ENCODE peak calls at places on chromosomes 7 and 10, in ten cellular contexts. D is activated B cell treated with CpG ODN at 0.5 μM for 24 hours; P is HFFc6; F is GM13976; H is NCI-H748 treated with DMSO at 0.1 percent for 48 hours; G is effector CD4-positive, alpha-beta T cell; O is astrocyte of the spinal cord; X is nephron progenitor cell; W is A549; C is stimulated activated CD4-positive, alpha-beta T cell treated with anti-CD3 and anti-CD28 coated beads, Interleukin-1b, Interleukin-23, amount 100 ng/mL, for 24 hours. L is an unnamed sample.

GRCh38 chr10:11434323-11434722 is 177.1 kb downstream of the USP6NL start:
- DNase-seq in D (no peak), P (no peak), F (peak; percentile 76), H (no peak), G (no peak), O (no peak), X (no peak), W (peak; percentile 38), C (no peak), L (no peak)

GRCh38 chr10:15069230-15069629 is 19.3 kb downstream of the ACBD7 start:
- DNase-seq in D (no peak), P (no peak), F (no peak), H (no peak), G (no peak), O (no peak), X (no peak), W (no peak), C (no peak), L (no peak)

GRCh38 chr10:5575482-5576153 is 50.9 kb downstream of the CALML3 start:
- DNase-seq in D (no peak), P (peak; percentile 72), F (no peak), H (no peak), G (no peak), O (peak; percentile 51), X (no peak), W (no peak), C (no peak), L (no peak)

GRCh38 chr7:39228946-39229345 is 251.2 kb downstream of the POU6F2 start:
- DNase-seq in D (no peak), P (peak; percentile 67), F (no peak), H (no peak), G (no peak), O (peak; percentile 36), X (no peak), W (no peak), C (no peak), L (no peak)

GRCh38 chr10:86871563-86872183 is 85.7 kb downstream of the MMRN2 start:
- DNase-seq in D (no peak), P (no peak), F (no peak), H (no peak), G (no peak), O (no peak), X (no peak), W (no peak), C (no peak), L (no peak)

GRCh38 chr10:30155401-30155800 is 96.0 kb upstream of the JCAD start:
- DNase-seq in D (no peak), P (no peak), F (no peak), H (no peak), G (no peak), O (peak; percentile 85), X (no peak), W (no peak), C (no peak), L (no peak)

GRCh38 chr10:53754851-53755250 is 982.3 kb upstream of the MBL2 start:
- DNase-seq in D (no peak), P (no peak), F (no peak), H (no peak), G (no peak), O (no peak), X (peak; percentile 20), W (no peak), C (no peak), L (no peak)

GRCh38 chr10:1968257-1969025 is 231.1 kb upstream of the ADARB2 start:
- DNase-seq in D (no peak), P (no peak), F (no peak), H (no peak), G (no peak), O (no peak), X (no peak), W (no peak), C (no peak), L (no peak)

GRCh38 chr10:33706746-33707145 is 372.3 kb upstream of the NRP1 start:
- DNase-seq in D (no peak), P (peak; percentile 15), F (no peak), H (no peak), G (no peak), O (no peak), X (no peak), W (no peak), C (no peak), L (no peak)

GRCh38 chr10:132575320-132576201 is 38.0 kb downstream of the INPP5A start:
- DNase-seq in D (peak; percentile 49), P (no peak), F (peak; percentile 76), H (no peak), G (no peak), O (peak; percentile 97), X (no peak), W (no peak), C (no peak), L (no peak)

GRCh38 chr7:69934475-69934903 is 336.2 kb downstream of the AUTS2 start:
- DNase-seq in D (no peak), P (no peak), F (no peak), H (peak; percentile 97), G (no peak), O (no peak), X (no peak), W (no peak), C (no peak), L (no peak)

GRCh38 chr7:157684157-157684595 is 347.4 kb downstream of the DNAJB6 start:
- DNase-seq in D (no peak), P (no peak), F (no peak), H (no peak), G (no peak), O (no peak), X (peak; percentile 51), W (no peak), C (no peak), L (no peak)

GRCh38 chr10:74008212-74008731 is 10.4 kb downstream of the VCL start:
- DNase-seq in D (no peak), P (peak; percentile 95), F (peak; percentile 65), H (no peak), G (no peak), O (peak; percentile 85), X (no peak), W (no peak), C (no peak), L (no peak)

GRCh38 chr10:1043532-1043995 is 5.4 kb downstream of the IDI1 start:
- DNase-seq in D (peak; percentile 25), P (no peak), F (peak; percentile 59), H (no peak), G (no peak), O (no peak), X (no peak), W (no peak), C (no peak), L (peak; percentile 62)

GRCh38 chr7:129741743-129742213 is 130.3 kb downstream of the NRF1 start:
- DNase-seq in D (no peak), P (no peak), F (no peak), H (peak; percentile 91), G (no peak), O (no peak), X (no peak), W (no peak), C (no peak), L (no peak)

GRCh38 chr7:108328174-108328651 is 128.0 kb downstream of the NRCAM start:
- DNase-seq in D (no peak), P (no peak), F (no peak), H (no peak), G (no peak), O (no peak), X (no peak), W (no peak), C (no peak), L (no peak)

GRCh38 chr10:13939391-13939790 is 352.6 kb downstream of the PRPF18 start:
- DNase-seq in D (no peak), P (peak; percentile 42), F (no peak), H (no peak), G (no peak), O (peak; percentile 49), X (no peak), W (no peak), C (no peak), L (no peak)

GRCh38 chr7:98802088-98802780 is 67.6 kb downstream of the TMEM130 start:
- DNase-seq in D (peak; percentile 38), P (peak; percentile 25), F (peak; percentile 80), H (peak; percentile 90), G (no peak), O (peak; percentile 15), X (peak; percentile 55), W (peak; percentile 38), C (no peak), L (peak; percentile 5)

GRCh38 chr10:23341004-23341403 is 3.6 kb downstream of the C10orf67 start:
- DNase-seq in D (no peak), P (peak; percentile 41), F (no peak), H (no peak), G (no peak), O (no peak), X (no peak), W (no peak), C (no peak), L (no peak)

GRCh38 chr7:138837627-138838026 is 39.6 kb upstream of the ATP6V0A4 start:
- DNase-seq in D (no peak), P (no peak), F (no peak), H (peak; percentile 82), G (no peak), O (no peak), X (no peak), W (no peak), C (no peak), L (no peak)

GRCh38 chr7:8147760-8148463 is 114.1 kb downstream of the ICA1 start:
- DNase-seq in D (no peak), P (no peak), F (no peak), H (peak; percentile 20), G (no peak), O (no peak), X (no peak), W (no peak), C (no peak), L (no peak)